ENCODE peak calls at places on chromosomes 2 and 18, in ten cellular contexts. One of them, this sample, is unnamed.

GRCh38 chr18:59604877-59605276 is 92.3 kb downstream of the CCBE1 start:
- DNase-seq in lower leg skin: no peak
- DNase-seq in progenitor cell of endocrine pancreas: no peak
- DNase-seq in GM20000: no peak
- DNase-seq in B cell: no peak
- DNase-seq in left lung: no peak
- DNase-seq in neural crest cell: no peak
- DNase-seq in thyroid gland: no peak
- DNase-seq in prostate gland: peak; percentile 64
- DNase-seq in heart right ventricle: no peak
- DNase-seq in this sample: no peak

GRCh38 chr2:239337877-239338484 is 62.8 kb downstream of the HDAC4 start:
- DNase-seq in B cell: no peak
- DNase-seq in left lung: no peak
- DNase-seq in prostate gland: no peak
- DNase-seq in GM20000: no peak
- DNase-seq in neural crest cell: no peak
- DNase-seq in progenitor cell of endocrine pancreas: no peak
- DNase-seq in thyroid gland: no peak
- DNase-seq in heart right ventricle: no peak
- DNase-seq in lower leg skin: peak; percentile 49
- DNase-seq in this sample: no peak

GRCh38 chr2:239293450-239294430 is 107.1 kb downstream of the HDAC4 start:
- DNase-seq in thyroid gland: no peak
- DNase-seq in GM20000: peak; percentile 52
- DNase-seq in heart right ventricle: no peak
- DNase-seq in prostate gland: no peak
- DNase-seq in left lung: peak; percentile 31
- DNase-seq in lower leg skin: no peak
- DNase-seq in neural crest cell: no peak
- DNase-seq in B cell: peak; percentile 57
- DNase-seq in progenitor cell of endocrine pancreas: no peak
- DNase-seq in this sample: no peak

GRCh38 chr2:96702098-96702785 is 37.6 kb downstream of the LMAN2L start:
- DNase-seq in progenitor cell of endocrine pancreas: no peak
- DNase-seq in thyroid gland: no peak
- DNase-seq in GM20000: no peak
- DNase-seq in lower leg skin: peak; percentile 65
- DNase-seq in B cell: no peak
- DNase-seq in neural crest cell: no peak
- DNase-seq in left lung: no peak
- DNase-seq in heart right ventricle: no peak
- DNase-seq in prostate gland: no peak
- DNase-seq in this sample: no peak

GRCh38 chr18:39500320-39500719 is 1934.7 kb upstream of the CELF4 start:
- DNase-seq in lower leg skin: no peak
- DNase-seq in B cell: no peak
- DNase-seq in heart right ventricle: no peak
- DNase-seq in prostate gland: no peak
- DNase-seq in thyroid gland: no peak
- DNase-seq in neural crest cell: no peak
- DNase-seq in left lung: no peak
- DNase-seq in GM20000: no peak
- DNase-seq in progenitor cell of endocrine pancreas: no peak
- DNase-seq in this sample: no peak

GRCh38 chr2:241559489-241560180 is 1.1 kb downstream of the BOK start:
- DNase-seq in GM20000: peak; percentile 63
- DNase-seq in progenitor cell of endocrine pancreas: no peak
- DNase-seq in heart right ventricle: no peak
- DNase-seq in thyroid gland: peak; percentile 50
- DNase-seq in B cell: no peak
- DNase-seq in lower leg skin: no peak
- DNase-seq in left lung: no peak
- DNase-seq in neural crest cell: no peak
- DNase-seq in prostate gland: peak; percentile 27
- DNase-seq in this sample: no peak

GRCh38 chr2:27182346-27182745 is 29.5 kb upstream of the ATRAID start:
- DNase-seq in progenitor cell of endocrine pancreas: no peak
- DNase-seq in heart right ventricle: no peak
- DNase-seq in B cell: no peak
- DNase-seq in left lung: no peak
- DNase-seq in prostate gland: no peak
- DNase-seq in thyroid gland: no peak
- DNase-seq in GM20000: no peak
- DNase-seq in neural crest cell: no peak
- DNase-seq in lower leg skin: peak; percentile 31
- DNase-seq in this sample: no peak

GRCh38 chr2:101253713-101254085 is 1.0 kb downstream of the CNOT11 start:
- DNase-seq in thyroid gland: no peak
- DNase-seq in lower leg skin: no peak
- DNase-seq in B cell: no peak
- DNase-seq in heart right ventricle: no peak
- DNase-seq in prostate gland: no peak
- DNase-seq in progenitor cell of endocrine pancreas: no peak
- DNase-seq in neural crest cell: no peak
- DNase-seq in GM20000: no peak
- DNase-seq in left lung: no peak
- DNase-seq in this sample: no peak

GRCh38 chr18:58754544-58755068 is 83.3 kb downstream of the MALT1 start:
- DNase-seq in thyroid gland: no peak
- DNase-seq in prostate gland: peak; percentile 30
- DNase-seq in progenitor cell of endocrine pancreas: no peak
- DNase-seq in lower leg skin: no peak
- DNase-seq in B cell: peak; percentile 46
- DNase-seq in neural crest cell: no peak
- DNase-seq in GM20000: no peak
- DNase-seq in left lung: peak; percentile 58
- DNase-seq in heart right ventricle: peak; percentile 43
- DNase-seq in this sample: no peak

GRCh38 chr2:118738524-118739308 is 108.7 kb downstream of the EN1 start:
- DNase-seq in heart right ventricle: no peak
- DNase-seq in left lung: peak; percentile 52
- DNase-seq in lower leg skin: peak; percentile 86
- DNase-seq in prostate gland: no peak
- DNase-seq in progenitor cell of endocrine pancreas: no peak
- DNase-seq in B cell: no peak
- DNase-seq in neural crest cell: no peak
- DNase-seq in thyroid gland: peak; percentile 4
- DNase-seq in GM20000: no peak
- DNase-seq in this sample: no peak

GRCh38 chr2:235675678-235676535 is 182.1 kb downstream of the AGAP1 start:
- DNase-seq in left lung: no peak
- DNase-seq in progenitor cell of endocrine pancreas: no peak
- DNase-seq in prostate gland: no peak
- DNase-seq in GM20000: no peak
- DNase-seq in neural crest cell: no peak
- DNase-seq in lower leg skin: no peak
- DNase-seq in thyroid gland: no peak
- DNase-seq in B cell: no peak
- DNase-seq in heart right ventricle: no peak
- DNase-seq in this sample: no peak
- TF ChIP-seq CTCF in left lung: no peak
- TF ChIP-seq CTCF in progenitor cell of endocrine pancreas: no peak
- TF ChIP-seq CTCF in prostate gland: no peak
- TF ChIP-seq CTCF in GM20000: no peak
- TF ChIP-seq CTCF in neural crest cell: peak; percentile 34
- TF ChIP-seq CTCF in lower leg skin: no peak
- TF ChIP-seq CTCF in thyroid gland: no peak
- TF ChIP-seq CTCF in B cell: no peak
- TF ChIP-seq CTCF in heart right ventricle: peak; percentile 6
- TF ChIP-seq CTCF in this sample: no peak

DNA sequence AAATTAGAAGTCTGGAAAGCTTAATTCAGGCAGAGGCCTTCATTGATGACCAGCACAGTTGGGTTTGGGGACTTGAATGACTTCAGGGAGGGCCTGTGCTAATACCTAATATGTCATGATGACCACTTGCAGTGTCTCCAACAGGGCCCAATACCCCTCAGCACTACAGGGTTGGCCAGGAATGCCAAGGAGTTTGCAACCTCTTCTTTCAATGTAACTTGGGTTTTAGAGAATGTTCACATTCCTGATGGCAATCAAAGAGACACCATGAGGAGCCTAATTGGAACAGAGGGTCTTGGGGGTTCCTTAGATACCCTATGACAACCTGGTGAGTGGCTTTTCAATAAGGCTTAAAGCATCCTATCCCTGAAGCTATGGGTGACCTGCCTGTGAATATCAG is 52.4 kb upstream of the ST8SIA3 start:
- DNase-seq in neural crest cell: no peak
- DNase-seq in GM20000: no peak
- DNase-seq in thyroid gland: no peak
- DNase-seq in lower leg skin: no peak
- DNase-seq in B cell: no peak
- DNase-seq in progenitor cell of endocrine pancreas: no peak
- DNase-seq in left lung: no peak
- DNase-seq in heart right ventricle: no peak
- DNase-seq in prostate gland: no peak
- DNase-seq in this sample: no peak
- TF ChIP-seq CTCF in neural crest cell: no peak
- TF ChIP-seq CTCF in GM20000: no peak
- TF ChIP-seq CTCF in thyroid gland: no peak
- TF ChIP-seq CTCF in lower leg skin: no peak
- TF ChIP-seq CTCF in B cell: no peak
- TF ChIP-seq CTCF in progenitor cell of endocrine pancreas: no peak
- TF ChIP-seq CTCF in left lung: no peak
- TF ChIP-seq CTCF in heart right ventricle: no peak
- TF ChIP-seq CTCF in prostate gland: no peak
- TF ChIP-seq CTCF in this sample: no peak

GRCh38 chr2:179900655-179901054 is 39.2 kb upstream of the ZNF385B start:
- DNase-seq in lower leg skin: no peak
- DNase-seq in prostate gland: no peak
- DNase-seq in left lung: no peak
- DNase-seq in GM20000: no peak
- DNase-seq in progenitor cell of endocrine pancreas: no peak
- DNase-seq in neural crest cell: no peak
- DNase-seq in B cell: no peak
- DNase-seq in heart right ventricle: no peak
- DNase-seq in thyroid gland: no peak
- DNase-seq in this sample: no peak

GRCh38 chr2:179899666-179900065 is 38.3 kb upstream of the ZNF385B start:
- DNase-seq in B cell: no peak
- DNase-seq in heart right ventricle: no peak
- DNase-seq in lower leg skin: no peak
- DNase-seq in progenitor cell of endocrine pancreas: no peak
- DNase-seq in neural crest cell: no peak
- DNase-seq in GM20000: no peak
- DNase-seq in prostate gland: no peak
- DNase-seq in left lung: no peak
- DNase-seq in thyroid gland: no peak
- DNase-seq in this sample: no peak

GRCh38 chr2:179893616-179894015 is 32.2 kb upstream of the ZNF385B start:
- DNase-seq in B cell: no peak
- DNase-seq in prostate gland: no peak
- DNase-seq in thyroid gland: no peak
- DNase-seq in left lung: no peak
- DNase-seq in GM20000: no peak
- DNase-seq in heart right ventricle: no peak
- DNase-seq in lower leg skin: no peak
- DNase-seq in progenitor cell of endocrine pancreas: no peak
- DNase-seq in neural crest cell: no peak
- DNase-seq in this sample: no peak

DNA sequence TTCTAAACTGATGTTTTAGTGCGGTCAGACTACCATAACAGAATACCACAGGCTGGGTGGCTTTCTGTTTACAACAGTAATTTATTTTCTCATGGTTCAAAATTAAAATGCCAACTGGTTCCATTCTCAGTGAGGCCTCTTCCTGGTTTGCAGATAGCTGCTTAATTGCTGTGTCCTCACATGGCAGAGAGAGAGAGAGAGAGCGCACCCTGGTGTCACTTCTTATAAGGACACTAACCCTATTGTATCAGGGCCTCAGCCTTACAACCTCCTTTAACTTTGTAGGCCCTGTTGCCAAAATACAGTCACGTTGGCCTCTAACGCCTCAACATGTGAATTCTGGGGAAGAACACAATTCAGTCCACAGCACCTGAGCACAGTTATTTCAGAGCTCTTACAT is 37.5 kb upstream of the ZNF385B start:
- DNase-seq in neural crest cell: peak; percentile 30
- DNase-seq in left lung: no peak
- DNase-seq in prostate gland: no peak
- DNase-seq in B cell: no peak
- DNase-seq in progenitor cell of endocrine pancreas: no peak
- DNase-seq in thyroid gland: no peak
- DNase-seq in lower leg skin: no peak
- DNase-seq in heart right ventricle: no peak
- DNase-seq in GM20000: peak; percentile 16
- DNase-seq in this sample: no peak
- TF ChIP-seq CTCF in neural crest cell: peak; percentile 51
- TF ChIP-seq CTCF in left lung: no peak
- TF ChIP-seq CTCF in prostate gland: no peak
- TF ChIP-seq CTCF in B cell: no peak
- TF ChIP-seq CTCF in progenitor cell of endocrine pancreas: peak; percentile 39
- TF ChIP-seq CTCF in thyroid gland: no peak
- TF ChIP-seq CTCF in lower leg skin: no peak
- TF ChIP-seq CTCF in heart right ventricle: peak; percentile 15
- TF ChIP-seq CTCF in GM20000: no peak
- TF ChIP-seq CTCF in this sample: peak; percentile 68

DNA sequence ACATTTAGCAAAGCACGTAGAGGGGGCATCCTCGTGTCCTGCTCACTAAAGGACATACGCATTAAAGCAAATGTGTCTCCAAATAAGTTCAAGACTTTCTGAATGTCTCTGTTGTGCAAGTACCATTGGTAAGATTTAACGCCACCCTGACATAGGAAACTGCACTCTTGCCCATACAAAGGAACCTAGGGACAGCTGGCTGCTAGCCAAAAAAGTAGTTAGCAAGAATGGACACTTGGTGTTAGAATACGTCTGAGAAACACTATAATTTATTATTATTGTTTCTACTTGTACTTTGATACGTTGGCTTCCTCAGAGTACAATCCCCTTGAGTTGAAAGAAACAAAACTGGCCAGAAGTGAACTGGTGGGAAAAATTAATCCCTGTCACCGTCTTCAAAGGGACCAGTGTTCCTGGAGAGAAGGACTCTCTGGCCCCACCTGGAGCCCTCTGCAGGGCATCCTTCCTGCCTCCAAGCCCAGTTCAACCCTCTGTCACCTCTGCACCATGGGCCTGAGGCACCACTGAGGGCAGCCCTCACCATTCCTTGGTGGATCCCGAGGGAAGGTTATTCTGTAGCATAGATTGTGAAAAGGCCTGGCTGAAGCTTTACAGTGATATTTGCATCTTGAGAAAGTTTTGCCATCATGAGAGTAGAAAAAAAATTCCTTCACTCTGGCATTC is 51.4 kb upstream of the APCDD1 start:
- DNase-seq in prostate gland: no peak
- DNase-seq in GM20000: no peak
- DNase-seq in neural crest cell: no peak
- DNase-seq in heart right ventricle: no peak
- DNase-seq in left lung: no peak
- DNase-seq in thyroid gland: no peak
- DNase-seq in lower leg skin: no peak
- DNase-seq in B cell: no peak
- DNase-seq in progenitor cell of endocrine pancreas: no peak
- DNase-seq in this sample: no peak
- TF ChIP-seq CTCF in prostate gland: no peak
- TF ChIP-seq CTCF in GM20000: no peak
- TF ChIP-seq CTCF in neural crest cell: no peak
- TF ChIP-seq CTCF in heart right ventricle: no peak
- TF ChIP-seq CTCF in left lung: no peak
- TF ChIP-seq CTCF in thyroid gland: no peak
- TF ChIP-seq CTCF in lower leg skin: no peak
- TF ChIP-seq CTCF in B cell: no peak
- TF ChIP-seq CTCF in progenitor cell of endocrine pancreas: no peak
- TF ChIP-seq CTCF in this sample: no peak